ENCODE peak calls at places on chromosome 20, in four cellular contexts. A is uterus, C is GM13977, L is endodermal cell. S is an unnamed sample.

GRCh38 chr20:41889125-41889870 is 271.1 kb upstream of the CHD6 start:
- DNase-seq in L (peak; percentile 64), A (no peak), C (no peak), S (no peak)

GRCh38 chr20:6940052-6940451 is 172.6 kb downstream of the BMP2 start:
- DNase-seq in L (peak; percentile 85), C (no peak), A (no peak), S (no peak)

GRCh38 chr20:47396762-47397476 is 40.4 kb upstream of the ZMYND8 start:
- DNase-seq in L (no peak), C (no peak), A (no peak), S (no peak)

GRCh38 chr20:7667194-7667593 is 273.1 kb downstream of the HAO1 start:
- DNase-seq in A (no peak), C (no peak), L (no peak), S (no peak)

GRCh38 chr20:44104807-44105517 is 82.0 kb downstream of the JPH2 start:
- DNase-seq in A (peak; percentile 15), L (no peak), C (no peak), S (no peak)

GRCh38 chr20:13786143-13786828 is 1.5 kb downstream of the NDUFAF5 start:
- DNase-seq in C (no peak), L (no peak), A (no peak), S (no peak)

GRCh38 chr20:61191096-61191495 is 61.0 kb upstream of the CDH4 start:
- DNase-seq in A (no peak), L (no peak), C (no peak), S (no peak)

GRCh38 chr20:41462372-41463161 is 95.9 kb upstream of the EMILIN3 start:
- DNase-seq in C (peak; percentile 40), A (no peak), L (no peak), S (peak; percentile 45)

GRCh38 chr20:63942250-63943006 is 13.8 kb downstream of the UCKL1 start:
- DNase-seq in A (no peak), L (peak; percentile 91), C (peak; percentile 67), S (peak; percentile 72)

GRCh38 chr20:36435799-36436541 is 105.3 kb upstream of the MYL9 start:
- DNase-seq in C (peak; percentile 84), L (peak; percentile 98), A (peak; percentile 71), S (peak; percentile 81)

GRCh38 chr20:44068780-44069191 is 118.2 kb downstream of the JPH2 start:
- DNase-seq in C (no peak), L (no peak), A (no peak), S (no peak)

GRCh38 chr20:34012330-34012729 is 18.6 kb downstream of the RALY start:
- DNase-seq in L (no peak), A (no peak), C (no peak), S (no peak)

GRCh38 chr20:43947316-43947710 is 32.7 kb downstream of the TOX2 start:
- DNase-seq in L (no peak), C (no peak), A (no peak), S (no peak)

GRCh38 chr20:63943808-63944077 is 12.5 kb downstream of the UCKL1 start:
- DNase-seq in C (no peak), L (no peak), A (no peak), S (no peak)

GRCh38 chr20:55446301-55446700 is 559.0 kb downstream of the CBLN4 start:
- DNase-seq in A (no peak), L (no peak), C (no peak), S (no peak)

GRCh38 chr20:52923123-52923543 is 49.0 kb upstream of the TSHZ2 start:
- DNase-seq in C (no peak), L (peak; percentile 53), A (no peak), S (no peak)

GRCh38 chr20:542777-543368 is 717 bp downstream of the CSNK2A1 start:
- DNase-seq in A (peak; percentile 26), L (peak; percentile 62), C (peak; percentile 57), S (peak; percentile 62)

GRCh38 chr20:49136817-49137571 is 51.1 kb downstream of the STAU1 start:
- DNase-seq in C (no peak), L (no peak), A (no peak), S (no peak)

GRCh38 chr20:7841291-7841966 is 98.8 kb downstream of the HAO1 start:
- DNase-seq in C (no peak), L (no peak), A (no peak), S (no peak)

GRCh38 chr20:15976047-15976731 is 597.1 kb downstream of the KIF16B start:
- DNase-seq in A (no peak), C (no peak), L (peak; percentile 86), S (no peak)

GRCh38 chr20:3745686-3746173 is 13.2 kb downstream of the HSPA12B start:
- DNase-seq in C (no peak), A (no peak), L (no peak), S (no peak)

GRCh38 chr20:3747471-3747870 is 15.0 kb downstream of the HSPA12B start:
- DNase-seq in L (no peak), A (no peak), C (no peak), S (no peak)

GRCh38 chr20:3743251-3743650 is 10.8 kb downstream of the HSPA12B start:
- DNase-seq in L (no peak), C (no peak), A (no peak), S (no peak)

GRCh38 chr20:3744037-3744436 is 11.6 kb downstream of the HSPA12B start:
- DNase-seq in C (no peak), A (no peak), L (peak; percentile 25), S (no peak)

DNA sequence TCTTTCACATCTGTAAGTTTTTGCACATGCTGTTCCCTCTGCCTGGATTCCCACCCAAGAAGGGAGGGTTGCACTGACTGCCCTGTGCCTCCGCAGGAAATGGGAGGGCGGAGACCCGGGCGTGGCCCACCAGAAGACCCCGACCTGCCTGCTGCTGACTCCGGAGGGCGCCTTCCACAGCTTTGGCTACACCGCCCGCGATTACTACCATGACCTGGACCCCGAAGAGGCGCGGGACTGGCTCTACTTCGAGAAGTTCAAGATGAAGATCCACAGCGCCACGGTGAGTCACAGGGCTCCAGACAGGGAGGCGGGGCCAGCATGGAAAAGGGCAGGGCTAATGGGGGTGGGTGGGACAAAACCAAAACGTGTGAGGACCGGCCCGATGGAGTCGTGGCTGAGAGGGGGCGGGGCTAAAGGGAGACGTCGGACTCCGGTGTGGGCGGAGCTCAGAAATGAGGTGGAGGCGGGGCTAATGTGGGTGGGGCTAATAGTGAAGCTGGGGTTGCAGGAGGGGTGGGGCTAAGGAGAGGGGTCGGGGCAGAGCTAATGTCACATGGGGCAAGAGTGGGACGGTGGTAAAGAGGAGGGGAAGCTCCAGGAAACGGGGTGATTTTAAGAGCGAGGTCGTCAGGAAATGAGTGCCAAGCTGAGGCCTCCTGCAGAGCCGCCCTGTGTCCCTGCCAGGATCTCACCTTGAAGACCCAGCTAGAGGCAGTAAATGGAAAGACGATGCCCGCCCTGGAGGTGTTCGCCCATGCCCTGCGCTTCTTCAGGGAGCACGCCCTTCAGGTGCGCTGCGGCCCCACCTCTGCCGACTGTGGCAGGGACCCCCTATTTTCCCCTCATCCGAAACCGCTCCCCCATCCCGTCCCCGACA is 12.6 kb downstream of the HSPA12B start:
- DNase-seq in C (peak; percentile 78), L (peak; percentile 100), A (peak; percentile 56), S (peak; percentile 69)
- TF ChIP-seq CTCF in C (no peak), L (no peak), A (no peak), S (no peak)

GRCh38 chr20:11965602-11966001 is 47.9 kb downstream of the BTBD3 start:
- DNase-seq in C (no peak), A (no peak), L (no peak), S (no peak)
- TF ChIP-seq CTCF in C (no peak), A (no peak), L (peak; percentile 58), S (no peak)

DNA sequence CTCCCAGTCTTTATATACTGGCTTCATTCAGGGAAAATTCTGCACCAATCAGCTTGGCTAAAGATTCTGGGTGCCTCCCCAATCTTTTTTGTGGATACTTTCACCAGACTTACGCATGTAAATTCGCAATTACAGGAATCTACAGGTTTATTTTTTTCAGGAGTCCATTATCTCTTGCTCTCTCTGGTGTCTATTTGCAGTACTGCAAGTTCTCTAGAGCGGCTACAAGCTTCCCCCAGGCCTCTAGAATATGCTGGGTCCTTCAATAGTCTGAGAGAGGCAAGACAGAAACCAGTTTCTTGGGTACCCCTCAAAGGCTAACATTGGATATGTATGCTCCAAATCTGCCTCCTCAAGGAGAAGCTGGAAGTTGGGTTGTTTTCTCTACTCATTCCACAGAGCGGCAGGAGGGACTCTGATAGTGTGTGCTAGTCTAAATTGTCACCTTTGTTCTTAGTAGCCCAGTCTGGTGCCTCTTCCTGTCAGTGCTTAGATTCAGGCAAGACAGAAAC is 58.5 kb downstream of the SUN5 start:
- DNase-seq in L (no peak), A (no peak), C (no peak), S (peak; percentile 18)
- TF ChIP-seq CTCF in L (peak; percentile 91), A (no peak), C (peak; percentile 39), S (no peak)

DNA sequence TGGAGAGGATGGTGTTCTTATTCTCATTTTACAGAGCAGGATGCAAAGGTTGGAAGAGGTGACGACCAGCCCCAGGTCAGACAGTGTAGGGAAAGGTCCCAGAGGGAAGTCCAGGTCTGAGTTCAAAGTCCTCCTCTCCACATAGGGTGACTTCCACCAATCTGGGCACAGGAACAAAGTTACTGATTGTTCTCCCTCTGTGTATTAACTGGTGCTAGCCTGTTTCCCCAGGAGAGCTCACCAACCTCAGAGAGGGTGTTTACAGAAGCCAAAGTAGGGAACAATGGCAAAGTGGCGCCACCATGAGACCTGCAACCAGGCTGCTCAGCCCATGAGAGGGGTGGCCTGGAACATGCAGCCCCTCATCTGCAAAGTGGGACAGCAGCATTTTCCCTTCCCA is 16.8 kb upstream of the SIRPB1 start:
- DNase-seq in L (peak; percentile 68), A (no peak), C (no peak), S (no peak)
- TF ChIP-seq CTCF in L (peak; percentile 52), A (no peak), C (peak; percentile 22), S (no peak)

GRCh38 chr20:62895539-62895938 is 30.8 kb downstream of the DIDO1 start:
- DNase-seq in L (no peak), A (no peak), C (no peak), S (no peak)

GRCh38 chr20:62892348-62893304 is 31.0 kb upstream of the TCFL5 start:
- DNase-seq in A (no peak), L (peak; percentile 40), C (no peak), S (no peak)

GRCh38 chr20:62894261-62894660 is 32.0 kb downstream of the DIDO1 start:
- DNase-seq in L (no peak), A (no peak), C (no peak), S (no peak)

GRCh38 chr20:62891111-62891510 is 29.5 kb upstream of the TCFL5 start:
- DNase-seq in C (no peak), L (no peak), A (no peak), S (no peak)

GRCh38 chr20:62893700-62894099 is 32.1 kb upstream of the TCFL5 start:
- DNase-seq in C (no peak), A (no peak), L (peak; percentile 71), S (no peak)
- TF ChIP-seq CTCF in C (peak; percentile 2), A (no peak), L (peak; percentile 58), S (no peak)

DNA sequence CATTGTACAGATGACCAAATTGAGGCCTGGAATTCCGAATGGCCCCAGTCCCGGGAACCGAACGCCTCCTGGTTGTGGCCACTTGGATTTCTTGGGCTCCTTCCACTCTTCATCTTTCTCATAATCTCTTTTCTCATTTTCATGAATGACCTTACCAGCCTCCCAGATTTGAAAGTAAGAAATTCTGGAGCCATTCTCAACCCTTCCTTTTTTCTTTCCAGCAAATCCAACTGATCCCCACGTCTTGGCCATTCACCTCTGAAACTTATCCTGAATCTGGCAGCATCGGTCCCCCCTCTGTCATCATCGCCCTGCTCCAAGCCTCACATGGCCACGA is 5.9 kb upstream of the SLC12A5 start:
- DNase-seq in A (no peak), L (no peak), C (no peak), S (no peak)
- TF ChIP-seq CTCF in A (no peak), L (no peak), C (no peak), S (no peak)

GRCh38 chr20:9611921-9612320 is 97.5 kb downstream of the LAMP5 start:
- DNase-seq in L (no peak), A (no peak), C (no peak), S (no peak)
- TF ChIP-seq CTCF in L (no peak), A (no peak), C (no peak), S (no peak)

GRCh38 chr20:57902478-57902877 is 192.7 kb upstream of the PMEPA1 start:
- DNase-seq in C (peak; percentile 53), L (no peak), A (no peak), S (no peak)
- TF ChIP-seq CTCF in C (no peak), L (peak; percentile 15), A (no peak), S (no peak)